ENCODE peak calls at places on chromosomes 3 and 15, in ten cellular contexts. H is cardiac fibroblast; T is KG1; M is kidney tubule cell; O is HTR-8/SVneo; W is endodermal cell; B is stimulated activated CD4-positive, alpha-beta T cell treated with anti-CD3 and anti-CD28 coated beads, Interleukin-2, amount 100 ng/mL, for 24 hours; U is fibroblast of the aortic adventitia; L is nucleus accumbens; J is HFF-Myc. F is an unnamed sample.

GRCh38 chr3:59877679-59878427 is 828.0 kb upstream of the CFAP20DC start:
- DNase-seq in H (no peak), T (no peak), M (peak), O (no peak), W (no peak), B (no peak), U (no peak), L (no peak), J (no peak), F (no peak)

GRCh38 chr3:184040010-184040409 is 8.5 kb downstream of the HTR3D start:
- DNase-seq in H (peak), T (no peak), M (peak), O (peak), W (peak), B (no peak), U (peak), L (no peak), J (no peak), F (no peak)

GRCh38 chr3:184539801-184540440 is 21.7 kb upstream of the EPHB3 start:
- DNase-seq in H (no peak), T (no peak), M (no peak), O (no peak), W (peak), B (no peak), U (no peak), L (no peak), J (no peak), F (peak)

GRCh38 chr3:194300392-194300758 is 50.8 kb downstream of the CPN2 start:
- DNase-seq in H (peak), T (no peak), M (peak), O (no peak), W (peak), B (no peak), U (peak), L (peak), J (no peak), F (peak)

GRCh38 chr3:15601046-15601398 is 347 bp downstream of the HACL1 start:
- DNase-seq in H (no peak), T (no peak), M (no peak), O (no peak), W (no peak), B (no peak), U (no peak), L (no peak), J (no peak), F (no peak)

GRCh38 chr3:78476076-78476475 is 1291.7 kb downstream of the ROBO1 start:
- DNase-seq in H (no peak), T (no peak), M (no peak), O (no peak), W (no peak), B (no peak), U (no peak), L (no peak), J (no peak), F (no peak)

GRCh38 chr3:197599089-197599765 is 43.5 kb upstream of the BDH1 start:
- DNase-seq in H (peak), T (no peak), M (peak), O (peak), W (peak), B (peak), U (peak), L (no peak), J (peak), F (no peak)

GRCh38 chr3:66224220-66224619 is 3.4 kb downstream of the SLC25A26 start:
- DNase-seq in H (no peak), T (no peak), M (peak), O (no peak), W (no peak), B (peak), U (no peak), L (no peak), J (no peak), F (no peak)

GRCh38 chr15:100132309-100132708 is 209.5 kb downstream of the ADAMTS17 start:
- DNase-seq in H (no peak), T (no peak), M (no peak), O (no peak), W (no peak), B (no peak), U (no peak), L (no peak), J (no peak), F (no peak)

GRCh38 chr3:57745101-57745500 is 11.0 kb upstream of the SLMAP start:
- DNase-seq in H (no peak), T (no peak), M (no peak), O (no peak), W (no peak), B (no peak), U (no peak), L (no peak), J (no peak), F (no peak)

GRCh38 chr3:42097166-42097946 is 6.2 kb downstream of the TRAK1 start:
- DNase-seq in H (peak), T (no peak), M (peak), O (no peak), W (no peak), B (peak), U (peak), L (peak), J (no peak), F (no peak)

GRCh38 chr3:112811150-112811884 is 35.3 kb downstream of the CD200R1L start:
- DNase-seq in H (peak), T (no peak), M (no peak), O (peak), W (no peak), B (no peak), U (peak), L (no peak), J (peak), F (no peak)

GRCh38 chr3:51522273-51522981 is 16.1 kb upstream of the RAD54L2 start:
- DNase-seq in H (no peak), T (no peak), M (no peak), O (no peak), W (no peak), B (no peak), U (no peak), L (no peak), J (no peak), F (no peak)

GRCh38 chr15:60660290-60661051 is 181.5 kb upstream of the ICE2 start:
- DNase-seq in H (peak), T (no peak), M (peak), O (no peak), W (no peak), B (no peak), U (peak), L (no peak), J (peak), F (no peak)

GRCh38 chr3:98814799-98815450 is 51.8 kb downstream of the ST3GAL6 start:
- DNase-seq in H (peak), T (no peak), M (no peak), O (no peak), W (no peak), B (no peak), U (peak), L (no peak), J (no peak), F (no peak)

GRCh38 chr3:134378384-134378783 is 4.1 kb upstream of the AMOTL2 start:
- DNase-seq in H (peak), T (no peak), M (peak), O (no peak), W (peak), B (peak), U (peak), L (no peak), J (no peak), F (peak)

GRCh38 chr3:153259956-153260355 is 97.9 kb downstream of the RAP2B start:
- DNase-seq in H (no peak), T (no peak), M (no peak), O (no peak), W (no peak), B (no peak), U (no peak), L (no peak), J (no peak), F (no peak)

GRCh38 chr3:187641319-187641976 is 28.7 kb downstream of the SST start:
- DNase-seq in H (no peak), T (no peak), M (peak), O (no peak), W (no peak), B (no peak), U (no peak), L (no peak), J (no peak), F (no peak)

GRCh38 chr15:44177139-44177538 is 17.9 kb downstream of the FRMD5 start:
- DNase-seq in H (no peak), T (no peak), M (no peak), O (no peak), W (no peak), B (no peak), U (peak), L (no peak), J (no peak), F (no peak)

GRCh38 chr3:185645596-185646381 is 59.7 kb downstream of the SENP2 start:
- DNase-seq in H (no peak), T (no peak), M (no peak), O (no peak), W (peak), B (no peak), U (no peak), L (no peak), J (no peak), F (peak)

GRCh38 chr15:81302605-81303204 is 21.2 kb downstream of the STARD5 start:
- DNase-seq in H (no peak), T (no peak), M (no peak), O (no peak), W (no peak), B (no peak), U (no peak), L (no peak), J (no peak), F (no peak)

GRCh38 chr3:127483005-127483641 is 107.4 kb downstream of the TPRA1 start:
- DNase-seq in H (no peak), T (no peak), M (no peak), O (no peak), W (peak), B (no peak), U (no peak), L (no peak), J (no peak), F (peak)

GRCh38 chr15:64906402-64906801 is 5.3 kb upstream of the ANKDD1A start:
- DNase-seq in H (no peak), T (no peak), M (no peak), O (no peak), W (peak), B (no peak), U (no peak), L (no peak), J (no peak), F (no peak)

GRCh38 chr3:68997887-68998286 is 15.6 kb downstream of the EOGT start:
- DNase-seq in H (no peak), T (no peak), M (no peak), O (no peak), W (no peak), B (no peak), U (no peak), L (no peak), J (no peak), F (no peak)

GRCh38 chr3:122964844-122965243 is 62.7 kb downstream of the SEMA5B start:
- DNase-seq in H (no peak), T (no peak), M (peak), O (no peak), W (no peak), B (no peak), U (no peak), L (no peak), J (no peak), F (no peak)

GRCh38 chr3:149343951-149344350 is 10.5 kb upstream of the TM4SF18 start:
- DNase-seq in H (no peak), T (no peak), M (peak), O (no peak), W (no peak), B (no peak), U (no peak), L (no peak), J (no peak), F (no peak)